ENCODE peak calls at places on chromosomes 7 and 10, in four cellular contexts. K is putamen, F is HCT116, G is EH. A is an unnamed sample.

GRCh38 chr7:75679060-75679459 is 59.7 kb downstream of the HIP1 start:
- DNase-seq in K (no peak), G (no peak), F (no peak), A (no peak)

GRCh38 chr10:121715076-121715475 is 116.8 kb upstream of the FGFR2 start:
- DNase-seq in F (no peak), K (no peak), G (no peak), A (no peak)

GRCh38 chr7:39741942-39742623 is 118.7 kb downstream of the RALA start:
- DNase-seq in G (no peak), F (no peak), K (no peak), A (peak)

GRCh38 chr7:92747041-92747835 is 89.1 kb downstream of the CDK6 start:
- DNase-seq in K (no peak), F (no peak), G (peak), A (no peak)

GRCh38 chr10:45421231-45422097 is 47.4 kb downstream of the ALOX5 start:
- DNase-seq in K (no peak), G (no peak), F (no peak), A (no peak)

GRCh38 chr10:124744047-124744687 is at the start of gene FAM53B:
- DNase-seq in F (peak), K (peak), G (peak), A (peak)

GRCh38 chr7:55246181-55246580 is 119.0 kb upstream of the LANCL2 start:
- DNase-seq in G (peak), K (no peak), F (no peak), A (no peak)

GRCh38 chr10:103204353-103205255 is 11.5 kb upstream of the NT5C2 start:
- DNase-seq in F (no peak), G (peak), K (no peak), A (no peak)

GRCh38 chr7:55770778-55771177 is 91.8 kb downstream of the SEPTIN14 start:
- DNase-seq in K (no peak), G (no peak), F (no peak), A (no peak)

GRCh38 chr7:2819161-2819953 is 24.8 kb downstream of the GNA12 start:
- DNase-seq in K (no peak), F (no peak), G (no peak), A (no peak)

GRCh38 chr10:36738738-36739431 is 386.5 kb upstream of the ANKRD30A start:
- DNase-seq in K (no peak), G (no peak), F (no peak), A (no peak)

GRCh38 chr10:69321865-69322264 is 43.6 kb downstream of the HK1 start:
- DNase-seq in G (no peak), K (no peak), F (no peak), A (no peak)